ENCODE peak calls at places on chromosomes 16 and 17, in five cellular contexts. C is hypothalamus, D is RPMI7951, V is T-helper 2 cell, J is osteocyte. Y is an unnamed sample.

GRCh38 chr17:19410875-19411291 is at the start of gene RNF112:
- DNase-seq in V (no peak), C (no peak), J (no peak), D (peak; percentile 34), Y (no peak)

GRCh38 chr17:30312218-30312617 is 20.5 kb upstream of the BLMH start:
- DNase-seq in V (no peak), C (no peak), D (no peak), J (no peak), Y (no peak)

GRCh38 chr17:43803758-43804157 is 23.5 kb downstream of the CFAP97D1 start:
- DNase-seq in D (peak; percentile 57), J (no peak), C (no peak), V (no peak), Y (no peak)

GRCh38 chr16:3036726-3037315 is at the start of gene BICDL2:
- DNase-seq in J (no peak), V (no peak), C (no peak), D (no peak), Y (no peak)

GRCh38 chr17:75506888-75507287 is 8.4 kb downstream of the CASKIN2 start:
- DNase-seq in J (no peak), C (no peak), V (no peak), D (no peak), Y (no peak)

GRCh38 chr17:7704601-7705268 is at the start of gene EFNB3:
- DNase-seq in J (no peak), C (no peak), V (no peak), D (no peak), Y (no peak)

GRCh38 chr17:80348551-80349436 is 66.2 kb upstream of the ENDOV start:
- DNase-seq in V (no peak), C (no peak), J (no peak), D (peak; percentile 44), Y (no peak)

GRCh38 chr16:13767215-13767614 is 152.7 kb upstream of the ERCC4 start:
- DNase-seq in D (no peak), V (no peak), J (no peak), C (no peak), Y (no peak)

GRCh38 chr17:7523033-7523432 is 25.8 kb upstream of the TNFSF12 start:
- DNase-seq in V (no peak), D (peak; percentile 7), C (no peak), J (no peak), Y (peak; percentile 47)

GRCh38 chr16:3889059-3889458 is 8.5 kb upstream of the CREBBP start:
- DNase-seq in J (no peak), C (no peak), V (no peak), D (no peak), Y (no peak)

GRCh38 chr17:38796451-38796850 is 2.9 kb downstream of the PIP4K2B start:
- DNase-seq in D (no peak), J (no peak), C (no peak), V (no peak), Y (no peak)

GRCh38 chr17:55432358-55433028 is 10.9 kb upstream of the MMD start:
- DNase-seq in D (peak; percentile 39), J (no peak), C (no peak), V (no peak), Y (no peak)

GRCh38 chr17:78127888-78128615 is 503 bp downstream of the TMC6 start:
- DNase-seq in C (no peak), V (no peak), D (no peak), J (no peak), Y (no peak)

GRCh38 chr16:80355335-80355734 is 185.5 kb upstream of the DYNLRB2 start:
- DNase-seq in V (no peak), C (no peak), J (no peak), D (no peak), Y (no peak)

GRCh38 chr16:3761375-3762079 is 44.2 kb upstream of the TRAP1 start:
- DNase-seq in C (no peak), J (no peak), D (no peak), V (no peak), Y (no peak)

GRCh38 chr16:86578499-86579267 is at the start of gene FOXL1:
- DNase-seq in D (peak; percentile 78), V (no peak), C (no peak), J (no peak), Y (no peak)

GRCh38 chr17:27471321-27472269 is 15.3 kb downstream of the KSR1 start:
- DNase-seq in C (no peak), J (no peak), D (peak; percentile 48), V (no peak), Y (peak; percentile 50)

GRCh38 chr17:76791053-76791980 is 53.4 kb downstream of the MFSD11 start:
- DNase-seq in V (no peak), C (no peak), J (no peak), D (peak; percentile 91), Y (no peak)

GRCh38 chr17:49987290-49987585 is 7.8 kb downstream of the DLX3 start:
- DNase-seq in V (no peak), D (no peak), C (no peak), J (no peak), Y (no peak)

GRCh38 chr17:79982986-79983385 is 52.7 kb downstream of the TBC1D16 start:
- DNase-seq in V (no peak), J (no peak), C (no peak), D (no peak), Y (no peak)

GRCh38 chr16:80024443-80024842 is 423.9 kb upstream of the MAF start:
- DNase-seq in V (no peak), C (no peak), J (no peak), D (no peak), Y (no peak)

GRCh38 chr17:3698139-3698538 is 2.2 kb upstream of the P2RX5 start:
- DNase-seq in C (no peak), D (no peak), V (no peak), J (no peak), Y (no peak)

GRCh38 chr16:12252616-12253015 is 276.1 kb downstream of the SNX29 start:
- DNase-seq in D (no peak), V (no peak), J (no peak), C (no peak), Y (no peak)

GRCh38 chr17:20234266-20234665 is 225.1 kb downstream of the SPECC1 start:
- DNase-seq in C (no peak), V (no peak), J (no peak), D (no peak), Y (no peak)

GRCh38 chr17:39001703-39002637 is 34.8 kb upstream of the FBXO47 start:
- DNase-seq in J (no peak), D (peak; percentile 92), C (no peak), V (no peak), Y (no peak)

GRCh38 chr16:68128577-68129305 is 43.6 kb downstream of the NFATC3 start:
- DNase-seq in V (no peak), J (no peak), C (no peak), D (no peak), Y (no peak)